ENCODE peak calls at places on chromosomes 5 and 9, in seven cellular contexts. D, C, Z, M, B, X and R are unnamed samples.

GRCh38 chr9:80596576-80596975 is 1024.8 kb downstream of the TLE4 start:
- DNase-seq in D (no peak), C (no peak), Z (no peak), M (no peak), B (no peak), X (no peak), R (no peak)

GRCh38 chr5:343461-344401 is 22.2 kb downstream of the AHRR start:
- DNase-seq in D (peak; percentile 78), C (peak; percentile 46), Z (peak; percentile 48), M (no peak), B (peak; percentile 47), X (peak; percentile 20), R (peak; percentile 52)

GRCh38 chr5:10423009-10423408 is 18.7 kb upstream of the ROPN1L start:
- DNase-seq in D (no peak), C (no peak), Z (no peak), M (no peak), B (no peak), X (no peak), R (no peak)

GRCh38 chr9:128245293-128246151 is 30.3 kb downstream of the GOLGA2 start:
- DNase-seq in D (no peak), C (peak; percentile 82), Z (peak; percentile 51), M (peak; percentile 26), B (peak; percentile 55), X (no peak), R (no peak)

GRCh38 chr5:45038366-45038987 is 229.7 kb downstream of the MRPS30 start:
- DNase-seq in D (peak; percentile 17), C (peak; percentile 36), Z (peak; percentile 1), M (no peak), B (peak; percentile 1), X (no peak), R (no peak)

GRCh38 chr5:108642170-108642906 is 105.4 kb upstream of the FER start:
- DNase-seq in D (peak; percentile 69), C (peak; percentile 73), Z (peak; percentile 63), M (peak; percentile 26), B (peak; percentile 75), X (peak; percentile 20), R (peak; percentile 35)

GRCh38 chr5:52856564-52856963 is 68.8 kb downstream of the ITGA1 start:
- DNase-seq in D (no peak), C (peak; percentile 33), Z (no peak), M (no peak), B (no peak), X (no peak), R (no peak)

GRCh38 chr9:131180454-131180853 is 55.1 kb downstream of the NUP214 start:
- DNase-seq in D (no peak), C (peak; percentile 89), Z (no peak), M (peak; percentile 90), B (peak; percentile 94), X (no peak), R (peak; percentile 77)

GRCh38 chr9:94554439-94555331 is at the start of gene PCAT7:
- DNase-seq in D (peak; percentile 52), C (no peak), Z (peak; percentile 64), M (no peak), B (peak; percentile 24), X (no peak), R (no peak)

GRCh38 chr9:94554078-94554438 is 825 bp upstream of the PCAT7 start:
- DNase-seq in D (no peak), C (no peak), Z (no peak), M (no peak), B (no peak), X (no peak), R (no peak)

DNA sequence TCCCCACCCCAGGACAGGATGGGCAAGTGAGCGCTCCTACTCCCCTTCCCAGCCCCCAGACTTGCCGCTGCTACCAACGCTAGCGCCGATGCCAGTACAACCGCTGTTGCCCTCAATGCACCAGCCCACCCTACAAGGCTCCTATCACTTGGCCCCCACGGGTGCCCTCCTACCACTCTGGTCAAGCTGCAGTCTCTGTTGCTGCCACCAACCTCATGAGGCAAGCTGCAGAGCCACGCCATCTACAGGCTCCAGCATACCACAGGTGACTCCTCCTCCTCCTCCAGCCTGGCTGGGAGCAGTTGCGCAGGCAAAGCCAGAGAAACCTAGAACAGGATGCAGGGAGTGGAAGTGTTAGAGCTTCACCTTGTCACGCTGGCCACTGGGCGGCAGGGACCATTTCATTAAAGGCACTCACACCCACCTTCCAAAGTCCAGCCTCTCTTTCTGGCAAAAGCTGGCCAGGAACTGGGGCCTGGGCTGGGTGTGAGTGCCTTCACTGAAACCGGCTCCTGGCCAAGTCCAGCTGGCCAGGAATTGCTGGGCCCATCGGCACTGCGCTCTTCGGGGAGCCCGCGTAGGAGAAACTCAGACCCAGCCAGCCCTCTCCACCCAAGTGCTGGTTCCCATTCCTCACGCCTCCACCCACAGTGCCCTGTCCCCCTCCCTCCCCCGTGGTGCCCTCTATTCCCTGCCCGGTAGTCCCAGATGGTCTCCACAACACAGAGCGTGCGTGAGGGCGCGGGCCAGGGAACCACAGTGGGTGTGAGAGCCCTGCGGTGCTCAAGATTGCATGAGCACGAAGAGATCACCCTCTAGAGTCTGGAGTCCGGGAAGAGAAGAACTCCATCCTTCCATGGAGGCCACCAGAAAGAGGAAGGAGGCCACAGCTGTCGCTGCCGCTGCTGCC is 1.6 kb upstream of the PCAT7 start:
- DNase-seq in D (no peak), C (no peak), Z (no peak), M (no peak), B (no peak), X (no peak), R (no peak)
- TF ChIP-seq CTCF in D (peak; percentile 1), C (no peak), Z (no peak), M (no peak), B (no peak), X (no peak), R (no peak)

GRCh38 chr5:133977858-133978257 is 9.4 kb upstream of the C5orf15 start:
- DNase-seq in D (no peak), C (peak; percentile 67), Z (no peak), M (peak; percentile 43), B (peak; percentile 50), X (no peak), R (no peak)

GRCh38 chr5:133978943-133979342 is 10.5 kb upstream of the C5orf15 start:
- DNase-seq in D (no peak), C (no peak), Z (no peak), M (no peak), B (no peak), X (no peak), R (no peak)

GRCh38 chr5:133983674-133984073 is 15.2 kb upstream of the C5orf15 start:
- DNase-seq in D (no peak), C (peak; percentile 44), Z (no peak), M (no peak), B (no peak), X (no peak), R (no peak)

GRCh38 chr5:133980652-133981051 is 12.2 kb upstream of the C5orf15 start:
- DNase-seq in D (no peak), C (no peak), Z (no peak), M (no peak), B (no peak), X (no peak), R (no peak)

DNA sequence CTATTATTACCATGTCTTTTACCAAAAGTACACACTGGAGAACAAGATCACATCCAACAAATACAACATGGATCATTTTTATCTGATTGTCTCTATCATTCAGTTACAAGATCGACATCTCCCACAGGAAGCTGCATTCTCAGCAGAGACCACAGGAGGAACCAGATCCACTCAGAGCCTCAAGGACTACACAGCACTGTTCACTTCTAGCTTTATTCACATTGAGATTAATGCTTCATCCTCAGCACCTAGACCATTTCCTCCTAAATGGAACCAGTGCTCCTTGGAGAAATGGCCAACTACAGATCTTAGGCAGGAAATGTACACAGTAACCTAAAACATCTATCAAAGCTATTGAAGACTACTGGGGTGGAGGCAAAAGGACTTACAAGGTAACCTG is 13.3 kb upstream of the C5orf15 start:
- DNase-seq in D (no peak), C (no peak), Z (no peak), M (no peak), B (no peak), X (no peak), R (no peak)
- TF ChIP-seq CTCF in D (no peak), C (no peak), Z (no peak), M (no peak), B (peak; percentile 16), X (no peak), R (no peak)

DNA sequence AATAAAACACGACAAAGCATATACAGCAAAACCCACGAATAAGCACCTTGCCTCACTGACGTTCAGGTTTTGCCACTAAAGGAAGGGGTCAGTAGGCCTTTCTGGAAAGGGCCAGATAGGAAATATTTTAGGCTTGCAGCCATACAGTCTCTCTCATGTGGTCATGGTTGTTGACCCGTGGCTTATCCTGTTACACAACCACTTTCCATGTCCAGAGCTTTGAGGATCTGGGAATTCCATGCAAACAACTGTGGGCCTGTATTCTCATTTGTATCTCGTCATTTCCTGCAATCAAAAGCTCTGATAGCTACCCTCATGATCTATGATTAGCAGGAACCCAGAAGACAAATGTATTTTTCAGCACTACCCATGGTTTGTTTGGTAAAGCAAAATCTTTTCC is 108.3 kb downstream of the DRD1 start:
- DNase-seq in D (no peak), C (no peak), Z (no peak), M (no peak), B (no peak), X (no peak), R (no peak)
- TF ChIP-seq CTCF in D (no peak), C (no peak), Z (no peak), M (no peak), B (no peak), X (no peak), R (no peak)

GRCh38 chr5:91312698-91313097 is 70.4 kb downstream of the ARRDC3 start:
- DNase-seq in D (no peak), C (no peak), Z (no peak), M (no peak), B (no peak), X (no peak), R (no peak)

GRCh38 chr5:91306497-91306896 is 76.6 kb downstream of the ARRDC3 start:
- DNase-seq in D (no peak), C (peak; percentile 43), Z (no peak), M (no peak), B (no peak), X (no peak), R (no peak)

GRCh38 chr5:91307023-91307422 is 76.1 kb downstream of the ARRDC3 start:
- DNase-seq in D (no peak), C (peak; percentile 89), Z (no peak), M (no peak), B (no peak), X (no peak), R (peak; percentile 98)

GRCh38 chr5:91311168-91311696 is 71.9 kb downstream of the ARRDC3 start:
- DNase-seq in D (no peak), C (no peak), Z (no peak), M (no peak), B (no peak), X (no peak), R (no peak)

DNA sequence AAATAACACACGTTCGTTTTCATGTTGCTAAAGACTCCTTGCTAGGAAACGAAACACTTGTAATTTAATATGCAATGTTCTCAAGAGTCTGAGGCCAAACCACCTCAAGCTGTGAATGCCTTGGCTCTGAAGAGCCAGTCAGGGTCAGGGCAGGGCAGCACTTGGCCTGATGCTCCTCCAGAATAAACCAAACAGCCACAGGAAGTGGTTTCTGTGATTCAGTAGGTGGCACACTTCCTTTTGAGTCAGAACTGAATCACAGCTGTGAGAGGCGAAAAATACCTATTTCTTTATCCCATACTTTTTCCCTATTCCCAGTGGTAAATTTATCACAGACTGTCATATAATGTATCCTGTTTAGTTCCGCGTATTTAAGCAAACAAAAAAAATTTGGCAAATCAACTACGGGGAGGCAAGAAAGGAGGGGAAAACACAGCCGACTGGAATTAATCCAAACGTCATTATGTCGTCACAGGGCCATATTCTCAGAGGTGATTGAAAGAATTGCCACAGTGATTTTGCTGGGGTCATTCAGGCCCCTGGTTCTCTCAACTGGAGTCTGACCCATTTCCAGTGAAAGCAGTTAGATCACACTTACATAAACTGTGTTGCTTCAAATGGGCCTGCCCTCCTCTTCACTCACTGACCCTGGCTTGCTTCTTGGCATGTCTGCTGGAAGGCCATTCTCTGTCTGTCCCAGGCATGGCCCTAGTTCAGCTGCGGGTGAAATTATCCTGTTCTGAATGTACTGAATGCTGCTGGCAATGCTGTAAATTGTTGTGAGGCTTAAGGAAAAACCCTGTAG is 71.2 kb downstream of the ARRDC3 start:
- DNase-seq in D (peak; percentile 56), C (peak; percentile 100), Z (no peak), M (peak; percentile 96), B (peak; percentile 98), X (peak; percentile 56), R (peak; percentile 98)
- TF ChIP-seq CTCF in D (no peak), C (no peak), Z (no peak), M (no peak), B (no peak), X (no peak), R (no peak)